ENCODE peak calls at places on chromosomes 5 and 9, in six cellular contexts. C, Z, Y, T, O and Q are unnamed samples.

GRCh38 chr5:3654515-3654914 is 58.9 kb downstream of the IRX1 start:
- DNase-seq in O (no peak), T (no peak), C (no peak), Y (no peak), Z (no peak), Q (no peak)

GRCh38 chr5:1174122-1174936 is 27.1 kb upstream of the SLC6A19 start:
- DNase-seq in T (peak; percentile 87), O (peak; percentile 25), Y (no peak), Z (peak; percentile 54), C (peak; percentile 18), Q (no peak)

GRCh38 chr5:160108124-160108523 is 11.1 kb downstream of the PWWP2A start:
- DNase-seq in Y (no peak), Z (peak; percentile 52), T (no peak), C (no peak), O (no peak), Q (no peak)

GRCh38 chr9:36884721-36885120 is 149.3 kb downstream of the PAX5 start:
- DNase-seq in T (no peak), Y (no peak), C (no peak), O (no peak), Z (no peak), Q (no peak)

GRCh38 chr5:73709536-73710129 is 83.6 kb downstream of the ARHGEF28 start:
- DNase-seq in T (peak; percentile 44), Z (no peak), Y (no peak), C (no peak), O (no peak), Q (no peak)

GRCh38 chr9:72978724-72979123 is 25.9 kb upstream of the ALDH1A1 start:
- DNase-seq in C (no peak), Y (no peak), T (no peak), O (no peak), Z (no peak), Q (no peak)

GRCh38 chr9:97747201-97747965 is 50.2 kb upstream of the XPA start:
- DNase-seq in Y (no peak), O (no peak), C (no peak), T (no peak), Z (no peak), Q (no peak)

GRCh38 chr5:115098041-115098702 is 71.5 kb downstream of the TRIM36 start:
- DNase-seq in T (peak; percentile 66), O (no peak), Y (peak; percentile 18), Z (peak; percentile 71), C (peak; percentile 16), Q (peak; percentile 22)

GRCh38 chr5:4905674-4906528 is 234.2 kb upstream of the ADAMTS16 start:
- DNase-seq in Z (peak; percentile 59), O (peak; percentile 54), T (peak; percentile 45), Y (no peak), C (no peak), Q (no peak)

GRCh38 chr9:4117835-4118610 is 181.8 kb downstream of the GLIS3 start:
- DNase-seq in O (no peak), Z (no peak), C (peak; percentile 16), Y (no peak), T (no peak), Q (peak; percentile 54)

GRCh38 chr5:147055850-147056523 is 177.4 kb upstream of the PPP2R2B start:
- DNase-seq in Z (peak; percentile 63), C (no peak), T (no peak), O (no peak), Y (no peak), Q (no peak)

GRCh38 chr9:136352682-136353081 is 10.9 kb downstream of the DNLZ start:
- DNase-seq in Y (no peak), C (no peak), Z (peak; percentile 51), T (no peak), O (peak; percentile 54), Q (no peak)